ENCODE peak calls at places on chromosomes 13 and 19, in four cellular contexts. C, U, Q and S are unnamed samples.

GRCh38 chr19:27846944-27847343 is 1366.0 kb downstream of the UQCRFS1 start:
- DNase-seq in Q (no peak), U (no peak), C (no peak), S (no peak)

GRCh38 chr13:93977986-93978385 is 501.5 kb downstream of the DCT start:
- DNase-seq in U (no peak), Q (no peak), C (no peak), S (no peak)

GRCh38 chr19:33407716-33408115 is 34.2 kb downstream of the CEBPG start:
- DNase-seq in C (peak; percentile 60), Q (no peak), U (no peak), S (no peak)

GRCh38 chr13:56988543-56988942 is 152.2 kb upstream of the PRR20A start:
- DNase-seq in Q (no peak), C (no peak), U (no peak), S (no peak)

GRCh38 chr13:40217675-40218074 is 448.8 kb downstream of the FOXO1 start:
- DNase-seq in U (no peak), Q (no peak), C (no peak), S (no peak)

GRCh38 chr13:31073859-31074718 is 87.6 kb downstream of the HSPH1 start:
- DNase-seq in Q (no peak), C (no peak), U (no peak), S (no peak)

GRCh38 chr19:1145635-1146417 is 28.2 kb downstream of the SBNO2 start:
- DNase-seq in U (no peak), Q (no peak), C (no peak), S (no peak)

GRCh38 chr19:55283548-55284393 is at the start of gene BRSK1:
- DNase-seq in U (no peak), C (peak; percentile 91), Q (peak; percentile 89), S (peak; percentile 53)

GRCh38 chr19:53927745-53928144 is 18.7 kb downstream of the CACNG7 start:
- DNase-seq in C (no peak), U (no peak), Q (peak; percentile 88), S (no peak)

GRCh38 chr19:18650468-18651001 is 13.7 kb downstream of the KLHL26 start:
- DNase-seq in C (peak; percentile 94), U (no peak), Q (no peak), S (peak; percentile 89)

GRCh38 chr13:38687246-38688229 is 661 bp downstream of the FREM2 start:
- DNase-seq in C (peak; percentile 64), Q (peak; percentile 51), U (peak; percentile 33), S (peak; percentile 63)

GRCh38 chr13:21537105-21537504 is 66.9 kb downstream of the MICU2 start:
- DNase-seq in Q (no peak), U (no peak), C (no peak), S (no peak)

DNA sequence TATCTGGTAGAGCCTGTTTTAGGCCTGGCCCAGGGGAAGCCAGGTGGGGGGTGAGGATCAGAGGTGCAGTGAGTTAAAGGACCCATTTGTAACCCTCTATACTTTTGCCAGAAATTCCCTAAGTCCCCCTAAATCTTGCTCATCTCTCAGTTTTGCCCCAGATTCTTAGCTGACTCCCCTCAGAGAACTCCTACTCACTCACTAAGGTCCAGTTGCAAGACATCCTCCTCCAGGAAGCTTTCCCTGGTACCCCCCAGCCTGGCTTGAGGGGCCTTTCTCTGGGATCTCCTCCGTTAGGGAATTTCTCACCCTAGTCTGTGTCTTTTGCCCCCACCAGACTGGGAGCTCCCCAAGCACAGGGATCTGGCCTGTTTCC is 1.9 kb downstream of the TSKS start:
- DNase-seq in U (no peak), C (no peak), Q (no peak), S (no peak)
- TF ChIP-seq CTCF in U (no peak), C (no peak), Q (no peak), S (no peak)

GRCh38 chr13:71015021-71015420 is 852.0 kb downstream of the DACH1 start:
- DNase-seq in U (no peak), Q (no peak), C (no peak), S (no peak)
- H3K4me1 ChIP-seq in U (no peaks in the 10 kb centered on the region), Q (no peaks in the 10 kb centered on the region), C (no peaks in the 10 kb centered on the region), S (no peaks in the 10 kb centered on the region)

DNA sequence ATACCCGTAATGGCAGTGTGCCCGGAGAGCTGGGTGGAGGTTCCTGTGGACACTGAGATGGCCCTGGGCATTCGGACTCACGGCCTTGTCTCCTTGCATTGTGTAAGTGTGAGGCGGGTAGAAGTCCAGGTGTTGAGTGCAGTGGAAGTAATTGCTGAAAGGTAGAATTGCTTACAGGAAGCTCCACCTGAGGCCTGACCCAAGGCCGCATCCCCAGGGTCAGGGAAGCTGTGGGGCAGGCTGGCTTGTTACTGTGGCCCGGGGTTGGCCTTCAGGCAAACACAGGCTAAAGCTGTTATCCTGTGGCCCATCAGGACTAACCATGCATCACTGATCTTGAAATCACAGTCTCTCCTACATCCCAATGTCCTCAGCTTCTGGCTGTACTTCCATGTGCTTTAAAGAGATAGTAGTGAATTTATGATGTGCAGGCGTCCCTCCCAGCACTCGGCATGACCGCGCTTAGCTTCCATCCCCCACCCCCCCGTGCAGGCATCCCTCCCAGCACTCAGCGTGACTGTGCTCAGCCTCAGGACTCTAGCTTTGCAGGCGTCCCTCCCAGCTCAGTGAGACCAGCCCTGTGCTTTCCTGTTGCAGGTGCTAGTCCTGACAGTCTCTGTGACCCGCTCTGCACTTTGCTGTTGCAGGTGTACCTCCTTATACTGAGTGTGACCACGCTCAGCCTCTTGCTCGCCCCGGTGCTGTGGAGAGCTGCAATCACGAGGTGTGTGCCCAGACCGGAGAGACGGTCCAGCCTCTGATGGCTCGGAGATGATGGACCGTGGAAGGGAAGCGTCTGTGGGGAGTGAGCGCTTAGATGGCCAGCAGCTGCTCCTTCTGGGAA is 35.6 kb upstream of the TFDP1 start:
- DNase-seq in U (peak; percentile 29), Q (no peak), C (no peak), S (no peak)
- H3K27ac ChIP-seq in U (no peak overlapping the region), Q (no peak overlapping the region), C (no peak overlapping the region), S (no peak overlapping the region)

GRCh38 chr13:113066142-113066455 is 39.5 kb upstream of the F7 start:
- DNase-seq in U (no peak), C (no peak), Q (no peak), S (no peak)
- TF ChIP-seq CTCF in U (no peak), C (no peak), Q (no peak), S (no peak)